ENCODE peak calls at places on chromosomes 5 and 9, in five cellular contexts. One of them, this sample, is unnamed.

GRCh38 chr5:157817928-157818327 is 41.0 kb downstream of the CLINT1 start:
- DNase-seq in left cardiac atrium: no peak
- DNase-seq in HEK293T: no peak
- DNase-seq in CD4-positive, CD25-positive, alpha-beta regulatory T cell: no peak
- DNase-seq in effector CD4-positive, alpha-beta T cell: no peak
- DNase-seq in this sample: no peak

GRCh38 chr5:179279347-179280094 is 65.7 kb downstream of the ADAMTS2 start:
- DNase-seq in left cardiac atrium: peak
- DNase-seq in HEK293T: no peak
- DNase-seq in CD4-positive, CD25-positive, alpha-beta regulatory T cell: no peak
- DNase-seq in effector CD4-positive, alpha-beta T cell: no peak
- DNase-seq in this sample: no peak

GRCh38 chr5:88214655-88215054 is 54.0 kb downstream of the TMEM161B start:
- DNase-seq in left cardiac atrium: no peak
- DNase-seq in HEK293T: no peak
- DNase-seq in CD4-positive, CD25-positive, alpha-beta regulatory T cell: no peak
- DNase-seq in effector CD4-positive, alpha-beta T cell: no peak
- DNase-seq in this sample: no peak

GRCh38 chr5:100797863-100798262 is 105.2 kb downstream of the ST8SIA4 start:
- DNase-seq in left cardiac atrium: no peak
- DNase-seq in HEK293T: no peak
- DNase-seq in CD4-positive, CD25-positive, alpha-beta regulatory T cell: no peak
- DNase-seq in effector CD4-positive, alpha-beta T cell: no peak
- DNase-seq in this sample: no peak

GRCh38 chr5:87120518-87121314 is 147.0 kb upstream of the RASA1 start:
- DNase-seq in left cardiac atrium: no peak
- DNase-seq in HEK293T: no peak
- DNase-seq in CD4-positive, CD25-positive, alpha-beta regulatory T cell: peak
- DNase-seq in effector CD4-positive, alpha-beta T cell: no peak
- DNase-seq in this sample: peak

GRCh38 chr9:137580209-137580957 is 1.7 kb upstream of the DPH7 start:
- DNase-seq in left cardiac atrium: no peak
- DNase-seq in HEK293T: no peak
- DNase-seq in CD4-positive, CD25-positive, alpha-beta regulatory T cell: no peak
- DNase-seq in effector CD4-positive, alpha-beta T cell: no peak
- DNase-seq in this sample: peak

GRCh38 chr9:83706703-83707517 is 848 bp downstream of the UBQLN1 start:
- DNase-seq in left cardiac atrium: peak
- DNase-seq in HEK293T: peak
- DNase-seq in CD4-positive, CD25-positive, alpha-beta regulatory T cell: peak
- DNase-seq in effector CD4-positive, alpha-beta T cell: peak
- DNase-seq in this sample: peak

GRCh38 chr5:67731886-67732285 is 483.7 kb upstream of the PIK3R1 start:
- DNase-seq in left cardiac atrium: no peak
- DNase-seq in HEK293T: no peak
- DNase-seq in CD4-positive, CD25-positive, alpha-beta regulatory T cell: no peak
- DNase-seq in effector CD4-positive, alpha-beta T cell: no peak
- DNase-seq in this sample: no peak

GRCh38 chr5:151906246-151906645 is 18.4 kb downstream of the GLRA1 start:
- DNase-seq in left cardiac atrium: no peak
- DNase-seq in HEK293T: no peak
- DNase-seq in CD4-positive, CD25-positive, alpha-beta regulatory T cell: no peak
- DNase-seq in effector CD4-positive, alpha-beta T cell: no peak
- DNase-seq in this sample: no peak

GRCh38 chr5:132528866-132529634 is 14.3 kb downstream of the IL5 start:
- DNase-seq in left cardiac atrium: no peak
- DNase-seq in HEK293T: no peak
- DNase-seq in CD4-positive, CD25-positive, alpha-beta regulatory T cell: peak
- DNase-seq in effector CD4-positive, alpha-beta T cell: no peak
- DNase-seq in this sample: no peak

GRCh38 chr5:172791726-172792445 is 20.9 kb upstream of the DUSP1 start:
- DNase-seq in left cardiac atrium: no peak
- DNase-seq in HEK293T: no peak
- DNase-seq in CD4-positive, CD25-positive, alpha-beta regulatory T cell: no peak
- DNase-seq in effector CD4-positive, alpha-beta T cell: no peak
- DNase-seq in this sample: no peak

GRCh38 chr5:38809388-38810359 is 36.1 kb upstream of the OSMR start:
- DNase-seq in left cardiac atrium: peak
- DNase-seq in HEK293T: peak
- DNase-seq in CD4-positive, CD25-positive, alpha-beta regulatory T cell: peak
- DNase-seq in effector CD4-positive, alpha-beta T cell: no peak
- DNase-seq in this sample: peak

GRCh38 chr5:130514984-130515690 is 610.9 kb downstream of the CHSY3 start:
- DNase-seq in left cardiac atrium: no peak
- DNase-seq in HEK293T: no peak
- DNase-seq in CD4-positive, CD25-positive, alpha-beta regulatory T cell: no peak
- DNase-seq in effector CD4-positive, alpha-beta T cell: no peak
- DNase-seq in this sample: peak

GRCh38 chr9:90071257-90071656 is 466.4 kb downstream of the GADD45G start:
- DNase-seq in left cardiac atrium: no peak
- DNase-seq in HEK293T: no peak
- DNase-seq in CD4-positive, CD25-positive, alpha-beta regulatory T cell: no peak
- DNase-seq in effector CD4-positive, alpha-beta T cell: no peak
- DNase-seq in this sample: no peak

GRCh38 chr5:174522641-174523260 is 201.6 kb upstream of the MSX2 start:
- DNase-seq in left cardiac atrium: no peak
- DNase-seq in HEK293T: no peak
- DNase-seq in CD4-positive, CD25-positive, alpha-beta regulatory T cell: no peak
- DNase-seq in effector CD4-positive, alpha-beta T cell: no peak
- DNase-seq in this sample: no peak

GRCh38 chr9:34197756-34198711 is 19.2 kb downstream of the UBAP1 start:
- DNase-seq in left cardiac atrium: no peak
- DNase-seq in HEK293T: no peak
- DNase-seq in CD4-positive, CD25-positive, alpha-beta regulatory T cell: peak
- DNase-seq in effector CD4-positive, alpha-beta T cell: no peak
- DNase-seq in this sample: no peak

GRCh38 chr9:107548298-107549142 is 59.0 kb upstream of the KLF4 start:
- DNase-seq in left cardiac atrium: peak
- DNase-seq in HEK293T: no peak
- DNase-seq in CD4-positive, CD25-positive, alpha-beta regulatory T cell: no peak
- DNase-seq in effector CD4-positive, alpha-beta T cell: no peak
- DNase-seq in this sample: peak

GRCh38 chr5:67577424-67577823 is 380.8 kb upstream of the CD180 start:
- DNase-seq in left cardiac atrium: no peak
- DNase-seq in HEK293T: no peak
- DNase-seq in CD4-positive, CD25-positive, alpha-beta regulatory T cell: no peak
- DNase-seq in effector CD4-positive, alpha-beta T cell: no peak
- DNase-seq in this sample: no peak

GRCh38 chr5:150294551-150295071 is 5.0 kb upstream of the CAMK2A start:
- DNase-seq in left cardiac atrium: no peak
- DNase-seq in HEK293T: no peak
- DNase-seq in CD4-positive, CD25-positive, alpha-beta regulatory T cell: no peak
- DNase-seq in effector CD4-positive, alpha-beta T cell: no peak
- DNase-seq in this sample: no peak

GRCh38 chr5:142357469-142358090 is 32.8 kb upstream of the SPRY4 start:
- DNase-seq in left cardiac atrium: no peak
- DNase-seq in HEK293T: no peak
- DNase-seq in CD4-positive, CD25-positive, alpha-beta regulatory T cell: peak
- DNase-seq in effector CD4-positive, alpha-beta T cell: no peak
- DNase-seq in this sample: peak

GRCh38 chr9:104319198-104319597 is 184.9 kb upstream of the OR13F1 start:
- DNase-seq in left cardiac atrium: no peak
- DNase-seq in HEK293T: no peak
- DNase-seq in CD4-positive, CD25-positive, alpha-beta regulatory T cell: no peak
- DNase-seq in effector CD4-positive, alpha-beta T cell: no peak
- DNase-seq in this sample: no peak

GRCh38 chr5:34622046-34622435 is 34.1 kb upstream of the RAI14 start:
- DNase-seq in left cardiac atrium: no peak
- DNase-seq in HEK293T: no peak
- DNase-seq in CD4-positive, CD25-positive, alpha-beta regulatory T cell: no peak
- DNase-seq in effector CD4-positive, alpha-beta T cell: no peak
- DNase-seq in this sample: no peak

GRCh38 chr5:28523887-28524637 is 1485.7 kb upstream of the CDH9 start:
- DNase-seq in left cardiac atrium: no peak
- DNase-seq in HEK293T: no peak
- DNase-seq in CD4-positive, CD25-positive, alpha-beta regulatory T cell: no peak
- DNase-seq in effector CD4-positive, alpha-beta T cell: no peak
- DNase-seq in this sample: no peak

GRCh38 chr9:128208943-128209695 is 5.9 kb downstream of the DNM1 start:
- DNase-seq in left cardiac atrium: no peak
- DNase-seq in HEK293T: no peak
- DNase-seq in CD4-positive, CD25-positive, alpha-beta regulatory T cell: no peak
- DNase-seq in effector CD4-positive, alpha-beta T cell: no peak
- DNase-seq in this sample: no peak

GRCh38 chr9:117074337-117074662 is 340.6 kb downstream of the ASTN2 start:
- DNase-seq in left cardiac atrium: no peak
- DNase-seq in HEK293T: no peak
- DNase-seq in CD4-positive, CD25-positive, alpha-beta regulatory T cell: no peak
- DNase-seq in effector CD4-positive, alpha-beta T cell: no peak
- DNase-seq in this sample: no peak

GRCh38 chr9:12716823-12717222 is 23.6 kb downstream of the TYRP1 start:
- DNase-seq in left cardiac atrium: no peak
- DNase-seq in HEK293T: no peak
- DNase-seq in CD4-positive, CD25-positive, alpha-beta regulatory T cell: no peak
- DNase-seq in effector CD4-positive, alpha-beta T cell: no peak
- DNase-seq in this sample: peak

GRCh38 chr9:137312852-137313325 is 10.8 kb upstream of the NRARP start:
- DNase-seq in left cardiac atrium: peak
- DNase-seq in HEK293T: no peak
- DNase-seq in CD4-positive, CD25-positive, alpha-beta regulatory T cell: no peak
- DNase-seq in effector CD4-positive, alpha-beta T cell: no peak
- DNase-seq in this sample: no peak

GRCh38 chr5:108386345-108387061 is 4.6 kb upstream of the FBXL17 start:
- DNase-seq in left cardiac atrium: no peak
- DNase-seq in HEK293T: no peak
- DNase-seq in CD4-positive, CD25-positive, alpha-beta regulatory T cell: no peak
- DNase-seq in effector CD4-positive, alpha-beta T cell: no peak
- DNase-seq in this sample: no peak

GRCh38 chr9:131639771-131640437 is 94.6 kb downstream of the PRRT1B start:
- DNase-seq in left cardiac atrium: no peak
- DNase-seq in HEK293T: no peak
- DNase-seq in CD4-positive, CD25-positive, alpha-beta regulatory T cell: no peak
- DNase-seq in effector CD4-positive, alpha-beta T cell: no peak
- DNase-seq in this sample: no peak

GRCh38 chr5:133994297-133994989 is 10.3 kb downstream of the VDAC1 start:
- DNase-seq in left cardiac atrium: no peak
- DNase-seq in HEK293T: no peak
- DNase-seq in CD4-positive, CD25-positive, alpha-beta regulatory T cell: no peak
- DNase-seq in effector CD4-positive, alpha-beta T cell: no peak
- DNase-seq in this sample: no peak

GRCh38 chr5:757346-757930 is 27.1 kb downstream of the ZDHHC11B start:
- DNase-seq in left cardiac atrium: peak
- DNase-seq in HEK293T: no peak
- DNase-seq in CD4-positive, CD25-positive, alpha-beta regulatory T cell: no peak
- DNase-seq in effector CD4-positive, alpha-beta T cell: no peak
- DNase-seq in this sample: no peak

GRCh38 chr9:89814340-89815040 is 209.7 kb downstream of the GADD45G start:
- DNase-seq in left cardiac atrium: no peak
- DNase-seq in HEK293T: peak
- DNase-seq in CD4-positive, CD25-positive, alpha-beta regulatory T cell: peak
- DNase-seq in effector CD4-positive, alpha-beta T cell: no peak
- DNase-seq in this sample: peak

GRCh38 chr9:115015018-115015635 is 84.7 kb upstream of the TNFSF8 start:
- DNase-seq in left cardiac atrium: no peak
- DNase-seq in HEK293T: peak
- DNase-seq in CD4-positive, CD25-positive, alpha-beta regulatory T cell: peak
- DNase-seq in effector CD4-positive, alpha-beta T cell: no peak
- DNase-seq in this sample: peak

This sample was measured in DMS53.